ENCODE peak calls at places on chromosomes 7 and 10, in nine cellular contexts. Q is NCI-H1436, U is nucleus accumbens, T is HT-29, G is neural crest cell, B is hypothalamus, L is progenitor cell of endocrine pancreas, R is NCI-H524, H is lung. N is an unnamed sample.

GRCh38 chr7:103990991-103991390 is 1.5 kb upstream of the RELN start:
- DNase-seq in Q (no peak), U (no peak), T (no peak), G (no peak), B (no peak), L (no peak), R (peak; percentile 49), H (no peak), N (no peak)

GRCh38 chr7:85405016-85405415 is 218.2 kb upstream of the SEMA3D start:
- DNase-seq in Q (no peak), U (no peak), T (no peak), G (no peak), B (no peak), L (no peak), R (no peak), H (no peak), N (no peak)

GRCh38 chr7:143382126-143382790 is 1.1 kb downstream of the ZYX start:
- DNase-seq in Q (no peak), U (no peak), T (no peak), G (no peak), B (no peak), L (no peak), R (no peak), H (no peak), N (no peak)

GRCh38 chr7:30920584-30921539 is 9.2 kb downstream of the AQP1 start:
- DNase-seq in Q (no peak), U (no peak), T (no peak), G (no peak), B (no peak), L (no peak), R (no peak), H (no peak), N (peak; percentile 8)

GRCh38 chr10:62056219-62056618 is 154.7 kb downstream of the ARID5B start:
- DNase-seq in Q (no peak), U (no peak), T (no peak), G (no peak), B (no peak), L (no peak), R (no peak), H (no peak), N (no peak)

GRCh38 chr10:91556691-91557529 is 76.0 kb downstream of the PPP1R3C start:
- DNase-seq in Q (no peak), U (no peak), T (peak; percentile 83), G (no peak), B (no peak), L (no peak), R (no peak), H (no peak), N (peak; percentile 41)

GRCh38 chr10:74825033-74825370 is 1.4 kb upstream of the KAT6B start:
- DNase-seq in Q (no peak), U (peak; percentile 68), T (peak; percentile 13), G (peak; percentile 31), B (peak; percentile 53), L (peak; percentile 41), R (peak; percentile 35), H (peak; percentile 40), N (no peak)

GRCh38 chr10:23402856-23403255 is 36.0 kb upstream of the OTUD1 start:
- DNase-seq in Q (no peak), U (no peak), T (no peak), G (no peak), B (no peak), L (no peak), R (no peak), H (no peak), N (no peak)

GRCh38 chr10:132929953-132930640 is 12.3 kb downstream of the CFAP46 start:
- DNase-seq in Q (no peak), U (no peak), T (no peak), G (no peak), B (no peak), L (no peak), R (no peak), H (no peak), N (no peak)

GRCh38 chr10:78465456-78465855 is 431.8 kb downstream of the RPS24 start:
- DNase-seq in Q (no peak), U (no peak), T (no peak), G (no peak), B (no peak), L (no peak), R (no peak), H (no peak), N (no peak)

GRCh38 chr7:44280636-44280992 is 44.8 kb downstream of the CAMK2B start:
- DNase-seq in Q (no peak), U (no peak), T (no peak), G (no peak), B (no peak), L (no peak), R (no peak), H (no peak), N (no peak)

GRCh38 chr10:27225011-27225590 is 15.5 kb downstream of the ACBD5 start:
- DNase-seq in Q (no peak), U (no peak), T (no peak), G (no peak), B (no peak), L (no peak), R (no peak), H (no peak), N (no peak)

GRCh38 chr7:150586778-150587152 is 19.6 kb downstream of the GIMAP4 start:
- DNase-seq in Q (no peak), U (no peak), T (no peak), G (no peak), B (no peak), L (no peak), R (no peak), H (peak; percentile 29), N (no peak)

GRCh38 chr10:126663328-126663727 is 7.2 kb downstream of the C10orf90 start:
- DNase-seq in Q (peak; percentile 9), U (peak; percentile 89), T (no peak), G (no peak), B (peak; percentile 65), L (no peak), R (no peak), H (no peak), N (no peak)

GRCh38 chr10:69624245-69624786 is 5.7 kb upstream of the FAM241B start:
- DNase-seq in Q (no peak), U (no peak), T (no peak), G (no peak), B (no peak), L (no peak), R (no peak), H (no peak), N (no peak)

N was measured in epithelial cell of esophagus.